ENCODE peak calls at places on chromosomes 13 and 19, in four cellular contexts. K is MCF 10A; B is sciatic nerve; R is natural killer cell treated with Interleukin-12 subunit alpha and Interleukin-12 subunit beta and Interleukin-15 and Interleukin-18, amount 100 ng/mL, for 72 hours. Z is an unnamed sample.

GRCh38 chr19:19562665-19563347 is 24.7 kb downstream of the CILP2 start:
- DNase-seq in K (no peak), B (no peak), R (no peak), Z (no peak)

GRCh38 chr13:32587774-32588165 is 1.5 kb downstream of the PDS5B start:
- DNase-seq in K (peak; percentile 42), B (no peak), R (no peak), Z (no peak)

GRCh38 chr19:12779162-12779993 is 4.0 kb upstream of the HOOK2 start:
- DNase-seq in K (peak; percentile 51), B (peak; percentile 77), R (no peak), Z (peak; percentile 29)

GRCh38 chr19:18710986-18711751 is 27.7 kb downstream of the CRTC1 start:
- DNase-seq in K (no peak), B (peak; percentile 83), R (no peak), Z (no peak)

GRCh38 chr19:57830071-57830602 is at the start of gene ZNF587B:
- DNase-seq in K (peak; percentile 11), B (no peak), R (no peak), Z (no peak)

GRCh38 chr13:109160887-109161669 is 531.7 kb downstream of the MYO16 start:
- DNase-seq in K (no peak), B (no peak), R (no peak), Z (no peak)

GRCh38 chr19:6100284-6100915 is 9.9 kb downstream of the RFX2 start:
- DNase-seq in K (no peak), B (no peak), R (peak; percentile 68), Z (peak; percentile 95)

GRCh38 chr19:34041922-34042521 is 130.3 kb upstream of the LSM14A start:
- DNase-seq in K (peak; percentile 68), B (peak; percentile 82), R (peak; percentile 84), Z (peak; percentile 61)

GRCh38 chr13:109812375-109812774 is 26.0 kb upstream of the IRS2 start:
- DNase-seq in K (no peak), B (no peak), R (no peak), Z (no peak)

GRCh38 chr13:71067164-71067815 is 799.7 kb downstream of the DACH1 start:
- DNase-seq in K (no peak), B (no peak), R (no peak), Z (no peak)

GRCh38 chr19:36436531-36436930 is 18.1 kb upstream of the ZFP82 start:
- DNase-seq in K (peak; percentile 5), B (no peak), R (no peak), Z (no peak)

GRCh38 chr19:38032951-38033350 is 125.9 kb downstream of the SIPA1L3 start:
- DNase-seq in K (no peak), B (no peak), R (no peak), Z (no peak)

GRCh38 chr19:47106819-47107200 is 6.8 kb downstream of the ZC3H4 start:
- DNase-seq in K (no peak), B (no peak), R (no peak), Z (no peak)

GRCh38 chr13:42971670-42972355 is 20.2 kb downstream of the EPSTI1 start:
- DNase-seq in K (peak; percentile 87), B (no peak), R (no peak), Z (no peak)

GRCh38 chr13:111139874-111140561 is 24.9 kb downstream of the ARHGEF7 start:
- DNase-seq in K (no peak), B (no peak), R (no peak), Z (no peak)

GRCh38 chr19:45553464-45553863 is 31.1 kb downstream of the OPA3 start:
- DNase-seq in K (no peak), B (no peak), R (no peak), Z (no peak)

GRCh38 chr13:111939285-111940278 is 127.4 kb upstream of the SOX1 start:
- DNase-seq in K (no peak), B (no peak), R (no peak), Z (no peak)

GRCh38 chr13:32206097-32206740 is 108.9 kb downstream of the ZAR1L start:
- DNase-seq in K (no peak), B (no peak), R (no peak), Z (no peak)

GRCh38 chr13:114203536-114203935 is 24.5 kb downstream of the CFAP97D2 start:
- DNase-seq in K (no peak), B (no peak), R (no peak), Z (peak; percentile 59)

GRCh38 chr19:17418710-17419109 is 1.1 kb upstream of the MVB12A start:
- DNase-seq in K (no peak), B (no peak), R (no peak), Z (no peak)

GRCh38 chr13:64480648-64481047 is 2749.5 kb downstream of the PCDH9 start:
- DNase-seq in K (no peak), B (no peak), R (no peak), Z (no peak)

GRCh38 chr19:33412617-33413425 is 39.3 kb downstream of the CEBPG start:
- DNase-seq in K (no peak), B (no peak), R (no peak), Z (no peak)

GRCh38 chr19:45668342-45668871 is 386 bp downstream of the GIPR start:
- DNase-seq in K (no peak), B (no peak), R (peak; percentile 85), Z (no peak)

GRCh38 chr13:99013951-99014350 is 36.1 kb upstream of the DOCK9 start:
- DNase-seq in K (no peak), B (no peak), R (no peak), Z (no peak)

GRCh38 chr13:94435604-94436226 is 43.8 kb downstream of the DCT start:
- DNase-seq in K (peak; percentile 55), B (no peak), R (no peak), Z (peak; percentile 75)

GRCh38 chr13:111215081-111216047 is 100.3 kb downstream of the ARHGEF7 start:
- DNase-seq in K (no peak), B (no peak), R (no peak), Z (no peak)

GRCh38 chr13:97695684-97696083 is 257.8 kb upstream of the IPO5 start:
- DNase-seq in K (no peak), B (no peak), R (no peak), Z (no peak)

GRCh38 chr19:38734426-38735256 is 9.6 kb downstream of the CAPN12 start:
- DNase-seq in K (peak; percentile 39), B (peak; percentile 58), R (no peak), Z (peak; percentile 61)

GRCh38 chr19:29379257-29379986 is 146.4 kb upstream of the VSTM2B start:
- DNase-seq in K (no peak), B (no peak), R (no peak), Z (no peak)

GRCh38 chr19:36152061-36152885 is at the start of gene COX7A1:
- DNase-seq in K (no peak), B (peak; percentile 80), R (no peak), Z (no peak)

GRCh38 chr13:106376411-106377112 is 158.9 kb downstream of the EFNB2 start:
- DNase-seq in K (peak; percentile 97), B (no peak), R (no peak), Z (peak; percentile 18)

GRCh38 chr19:9782282-9782681 is 13.7 kb upstream of the ZNF846 start:
- DNase-seq in K (no peak), B (no peak), R (no peak), Z (no peak)

GRCh38 chr19:36100476-36100875 is 10.5 kb upstream of the OVOL3 start:
- DNase-seq in K (no peak), B (no peak), R (no peak), Z (no peak)

GRCh38 chr13:85828094-85828684 is 29.0 kb upstream of the SLITRK6 start:
- DNase-seq in K (peak; percentile 42), B (no peak), R (no peak), Z (no peak)

GRCh38 chr19:46181386-46181774 is 33.3 kb downstream of the IGFL2 start:
- DNase-seq in K (peak; percentile 62), B (no peak), R (no peak), Z (no peak)

GRCh38 chr19:447064-447426 is 13.8 kb downstream of the SHC2 start:
- DNase-seq in K (no peak), B (no peak), R (no peak), Z (no peak)

GRCh38 chr19:10817291-10818038 is 18.5 kb downstream of the TMED1 start:
- DNase-seq in K (no peak), B (peak; percentile 89), R (no peak), Z (no peak)

GRCh38 chr19:44740351-44740824 is 8.1 kb upstream of the BCL3 start:
- DNase-seq in K (no peak), B (no peak), R (no peak), Z (no peak)

GRCh38 chr19:1294688-1295087 is 9.0 kb downstream of the EFNA2 start:
- DNase-seq in K (no peak), B (no peak), R (no peak), Z (no peak)

GRCh38 chr13:106407338-106407737 is 128.1 kb downstream of the EFNB2 start:
- DNase-seq in K (peak; percentile 48), B (no peak), R (no peak), Z (no peak)

Z was measured in KBM-7.